ENCODE peak calls at places on chromosome 20, in eight cellular contexts. H is nephron progenitor cell, W is IMR-90, B is H9, C is HFFc6, G is Peyer's patch, I is foreskin keratinocyte, M is lower lobe of right lung. O is an unnamed sample.

GRCh38 chr20:7505152-7505834 is 435.0 kb downstream of the HAO1 start:
- DNase-seq in H (no peak), W (no peak), B (no peak), C (no peak), G (no peak), I (peak), M (no peak), O (no peak)

GRCh38 chr20:48904566-48905321 is 16.8 kb upstream of the ARFGEF2 start:
- DNase-seq in H (peak), W (peak), B (peak), C (peak), G (no peak), I (peak), M (no peak), O (peak)

GRCh38 chr20:63246490-63247284 is 7.6 kb downstream of the NKAIN4 start:
- DNase-seq in H (peak), W (no peak), B (peak), C (no peak), G (no peak), I (no peak), M (no peak), O (no peak)

GRCh38 chr20:53926428-53927028 is 143.9 kb downstream of the BCAS1 start:
- DNase-seq in H (no peak), W (peak), B (no peak), C (peak), G (no peak), I (peak), M (no peak), O (no peak)

GRCh38 chr20:20037960-20038359 is 14.3 kb downstream of the CRNKL1 start:
- DNase-seq in H (no peak), W (peak), B (no peak), C (peak), G (no peak), I (no peak), M (no peak), O (no peak)

GRCh38 chr20:61303675-61304074 is 51.6 kb downstream of the CDH4 start:
- DNase-seq in H (no peak), W (no peak), B (no peak), C (no peak), G (peak), I (no peak), M (no peak), O (no peak)

GRCh38 chr20:61728326-61728725 is 337.4 kb downstream of the TAF4 start:
- DNase-seq in H (no peak), W (no peak), B (no peak), C (no peak), G (no peak), I (no peak), M (peak), O (no peak)

GRCh38 chr20:4519530-4519929 is 202.2 kb upstream of the PRND start:
- DNase-seq in H (peak), W (no peak), B (peak), C (no peak), G (no peak), I (no peak), M (peak), O (no peak)

GRCh38 chr20:25272223-25273000 is 24.5 kb downstream of the PYGB start:
- DNase-seq in H (no peak), W (no peak), B (no peak), C (no peak), G (peak), I (no peak), M (peak), O (peak)

GRCh38 chr20:60078351-60079250 is 120.4 kb downstream of the CDH26 start:
- DNase-seq in H (no peak), W (no peak), B (no peak), C (no peak), G (no peak), I (peak), M (no peak), O (no peak)

GRCh38 chr20:2397595-2398145 is 17.0 kb downstream of the TGM6 start:
- DNase-seq in H (no peak), W (no peak), B (no peak), C (no peak), G (no peak), I (no peak), M (no peak), O (no peak)

GRCh38 chr20:61037498-61037897 is 214.6 kb upstream of the CDH4 start:
- DNase-seq in H (no peak), W (no peak), B (no peak), C (no peak), G (no peak), I (peak), M (no peak), O (no peak)

GRCh38 chr20:1171461-1172093 is 13.2 kb downstream of the TMEM74B start:
- DNase-seq in H (peak), W (peak), B (peak), C (no peak), G (no peak), I (peak), M (no peak), O (no peak)

DNA sequence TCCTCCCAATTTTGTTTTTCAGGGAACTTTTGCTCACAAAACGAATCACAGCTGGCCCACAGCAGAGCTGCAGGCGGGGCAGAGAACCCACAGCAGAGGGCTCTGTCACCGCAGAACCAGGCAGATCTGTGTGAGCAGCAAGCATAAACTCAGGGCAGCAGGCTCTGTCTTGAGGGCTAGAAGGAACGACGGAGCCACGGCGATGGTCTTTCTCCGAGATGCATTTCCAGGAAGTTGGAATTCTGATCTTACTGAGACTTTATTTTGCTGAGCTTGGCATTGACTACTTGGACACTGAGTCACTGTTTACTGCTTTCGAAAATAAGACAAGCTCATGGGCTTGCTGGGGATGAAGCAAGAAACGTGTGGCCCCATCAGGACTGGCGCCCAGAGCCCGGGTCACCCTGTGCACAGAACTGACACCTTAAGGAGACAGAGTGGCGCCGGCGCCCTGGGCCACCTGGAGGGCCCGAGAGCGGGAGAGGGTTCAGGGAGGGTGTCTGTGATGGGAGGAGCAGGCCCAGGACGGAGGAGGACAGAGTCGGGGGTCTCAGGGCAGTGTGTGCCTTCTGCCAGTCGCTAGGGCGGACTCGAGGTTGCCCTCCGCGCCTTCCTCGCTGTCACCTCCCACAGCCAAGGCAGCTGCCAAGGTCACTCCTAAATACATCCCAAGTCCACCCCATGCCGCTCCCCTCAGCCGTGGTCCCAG is 106.2 kb upstream of the NXT1 start:
- DNase-seq in H (no peak), W (no peak), B (no peak), C (no peak), G (no peak), I (no peak), M (no peak), O (no peak)
- TF ChIP-seq CTCF in H (no peak), W (no peak), B (no peak), C (no peak), G (no peak), I (no peak), M (no peak), O (no peak)

DNA sequence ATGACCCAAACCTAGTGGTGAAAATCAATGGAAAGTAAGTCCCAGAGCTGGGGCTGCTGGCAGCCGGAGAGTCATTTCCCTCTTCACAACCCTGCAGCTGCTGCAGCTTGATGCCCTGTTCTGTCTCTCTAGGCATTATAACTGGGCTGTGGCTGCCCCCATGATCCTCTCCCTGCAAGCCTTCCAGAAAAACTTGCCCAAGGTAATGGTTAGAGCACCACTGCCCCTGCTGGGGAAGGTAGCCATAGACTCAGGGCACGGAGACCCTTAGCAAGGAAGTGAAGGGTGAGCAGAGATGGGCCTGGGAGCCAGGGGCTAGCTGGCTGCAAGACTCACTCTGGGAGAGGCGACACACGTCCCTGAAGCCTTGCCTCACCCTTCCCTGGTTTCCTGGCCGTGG is 12.0 kb downstream of the LPIN3 start:
- DNase-seq in H (no peak), W (no peak), B (no peak), C (no peak), G (no peak), I (no peak), M (no peak), O (no peak)
- TF ChIP-seq CTCF in H (no peak), W (no peak), B (no peak), C (no peak), G (no peak), I (no peak), M (no peak), O (no peak)

GRCh38 chr20:47674686-47675085 is 110.6 kb downstream of the SULF2 start:
- DNase-seq in H (no peak), W (no peak), B (no peak), C (no peak), G (no peak), I (no peak), M (no peak), O (no peak)

GRCh38 chr20:47675190-47676142 is 109.8 kb downstream of the SULF2 start:
- DNase-seq in H (no peak), W (no peak), B (peak), C (no peak), G (no peak), I (no peak), M (no peak), O (no peak)

GRCh38 chr20:47677314-47678129 is 107.8 kb downstream of the SULF2 start:
- DNase-seq in H (peak), W (peak), B (peak), C (no peak), G (peak), I (peak), M (no peak), O (peak)

GRCh38 chr20:47676912-47677311 is 108.4 kb downstream of the SULF2 start:
- DNase-seq in H (no peak), W (no peak), B (no peak), C (no peak), G (no peak), I (no peak), M (no peak), O (no peak)

GRCh38 chr20:47676219-47676721 is 109.0 kb downstream of the SULF2 start:
- DNase-seq in H (no peak), W (no peak), B (peak), C (no peak), G (no peak), I (no peak), M (no peak), O (no peak)
- TF ChIP-seq CTCF in H (no peak), W (no peak), B (peak), C (peak), G (no peak), I (no peak), M (no peak), O (no peak)

GRCh38 chr20:58838174-58838573 is 12.5 kb downstream of the GNAS-AS1 start:
- DNase-seq in H (no peak), W (no peak), B (no peak), C (no peak), G (no peak), I (no peak), M (no peak), O (no peak)
- TF ChIP-seq CTCF in H (no peak), W (no peak), B (peak), C (no peak), G (no peak), I (peak), M (no peak), O (no peak)

DNA sequence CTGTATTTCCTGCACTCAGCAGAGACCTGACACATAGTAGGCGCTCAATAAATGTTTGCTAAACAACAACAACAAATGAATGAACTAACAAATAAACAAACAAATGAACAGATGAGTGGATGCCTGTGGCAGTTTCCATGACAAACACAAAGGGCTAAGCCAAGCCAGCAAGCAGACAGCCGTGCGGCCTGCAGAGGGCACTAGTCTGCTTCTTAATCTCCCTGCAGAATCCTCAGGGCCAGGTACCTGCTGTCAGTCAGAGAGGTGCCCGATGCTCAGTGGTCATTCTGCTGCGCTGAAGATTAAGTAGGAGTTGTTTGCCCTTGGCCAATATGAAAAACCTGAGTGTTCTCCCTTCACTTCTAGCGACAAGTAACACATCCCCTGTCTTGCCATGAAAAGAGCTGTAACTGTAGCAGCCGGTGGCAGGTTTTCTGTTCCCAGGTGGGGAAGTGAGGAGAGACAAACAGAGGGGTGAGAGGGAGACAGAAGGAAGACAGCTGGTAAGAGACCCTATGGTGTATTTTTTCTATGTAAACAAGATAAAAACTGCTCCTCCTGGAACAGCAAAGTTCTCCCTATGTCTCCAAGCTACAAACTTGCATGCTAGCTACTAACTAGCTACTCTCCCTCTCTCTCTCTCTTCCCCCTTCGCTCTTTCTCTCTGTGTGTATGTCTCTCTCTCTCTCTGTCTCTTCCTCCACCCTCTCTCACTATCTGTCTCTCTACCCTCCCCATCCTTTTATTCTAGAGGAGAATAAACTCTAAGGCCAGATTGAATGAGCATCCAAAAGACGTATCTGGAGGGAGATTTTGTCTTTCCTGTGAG is at the start of gene MC3R:
- DNase-seq in H (peak), W (peak), B (peak), C (peak), G (no peak), I (peak), M (peak), O (no peak)
- TF ChIP-seq CTCF in H (peak), W (peak), B (peak), C (peak), G (peak), I (peak), M (peak), O (peak)